ENCODE peak calls at places on chromosomes 11 and 22, in eight cellular contexts. One of them, this sample, is unnamed.

GRCh38 chr11:126113963-126114362 is 51.3 kb upstream of the CDON start:
- DNase-seq in pancreas: no peak
- DNase-seq in mucosa of descending colon: no peak
- DNase-seq in psoas muscle: no peak
- DNase-seq in heart left ventricle: no peak
- DNase-seq in choroid plexus epithelial cell: no peak
- DNase-seq in GM12864: no peak
- DNase-seq in right lobe of liver: no peak
- DNase-seq in this sample: no peak

GRCh38 chr11:95520361-95520760 is 269.2 kb downstream of the FAM76B start:
- DNase-seq in pancreas: no peak
- DNase-seq in mucosa of descending colon: no peak
- DNase-seq in psoas muscle: no peak
- DNase-seq in heart left ventricle: no peak
- DNase-seq in choroid plexus epithelial cell: no peak
- DNase-seq in GM12864: no peak
- DNase-seq in right lobe of liver: no peak
- DNase-seq in this sample: no peak

GRCh38 chr11:29481721-29482120 is 535.1 kb downstream of the KCNA4 start:
- DNase-seq in pancreas: no peak
- DNase-seq in mucosa of descending colon: no peak
- DNase-seq in psoas muscle: no peak
- DNase-seq in heart left ventricle: no peak
- DNase-seq in choroid plexus epithelial cell: no peak
- DNase-seq in GM12864: no peak
- DNase-seq in right lobe of liver: no peak
- DNase-seq in this sample: no peak

GRCh38 chr22:43976861-43977795 is 21.9 kb downstream of the SAMM50 start:
- DNase-seq in pancreas: no peak
- DNase-seq in mucosa of descending colon: no peak
- DNase-seq in psoas muscle: no peak
- DNase-seq in heart left ventricle: no peak
- DNase-seq in choroid plexus epithelial cell: no peak
- DNase-seq in GM12864: no peak
- DNase-seq in right lobe of liver: no peak
- DNase-seq in this sample: no peak

GRCh38 chr11:134067486-134067885 is 1.4 kb upstream of the JAM3 start:
- DNase-seq in pancreas: no peak
- DNase-seq in mucosa of descending colon: no peak
- DNase-seq in psoas muscle: no peak
- DNase-seq in heart left ventricle: no peak
- DNase-seq in choroid plexus epithelial cell: no peak
- DNase-seq in GM12864: no peak
- DNase-seq in right lobe of liver: no peak
- DNase-seq in this sample: no peak

GRCh38 chr22:24952837-24953293 is 349 bp downstream of the KIAA1671 start:
- DNase-seq in pancreas: no peak
- DNase-seq in mucosa of descending colon: no peak
- DNase-seq in psoas muscle: peak
- DNase-seq in heart left ventricle: no peak
- DNase-seq in choroid plexus epithelial cell: peak
- DNase-seq in GM12864: no peak
- DNase-seq in right lobe of liver: peak
- DNase-seq in this sample: peak

GRCh38 chr22:24028533-24028932 is 17.4 kb downstream of the CABIN1 start:
- DNase-seq in pancreas: no peak
- DNase-seq in mucosa of descending colon: no peak
- DNase-seq in psoas muscle: no peak
- DNase-seq in heart left ventricle: no peak
- DNase-seq in choroid plexus epithelial cell: no peak
- DNase-seq in GM12864: no peak
- DNase-seq in right lobe of liver: no peak
- DNase-seq in this sample: no peak

GRCh38 chr11:102115557-102115956 is 5.3 kb downstream of the YAP1 start:
- DNase-seq in pancreas: peak
- DNase-seq in mucosa of descending colon: no peak
- DNase-seq in psoas muscle: no peak
- DNase-seq in heart left ventricle: no peak
- DNase-seq in choroid plexus epithelial cell: peak
- DNase-seq in GM12864: no peak
- DNase-seq in right lobe of liver: no peak
- DNase-seq in this sample: peak

GRCh38 chr11:31355131-31355530 is 14.4 kb downstream of the DCDC1 start:
- DNase-seq in pancreas: no peak
- DNase-seq in mucosa of descending colon: no peak
- DNase-seq in psoas muscle: no peak
- DNase-seq in heart left ventricle: no peak
- DNase-seq in choroid plexus epithelial cell: peak
- DNase-seq in GM12864: no peak
- DNase-seq in right lobe of liver: no peak
- DNase-seq in this sample: peak

GRCh38 chr11:8604078-8604723 is 10.2 kb upstream of the STK33 start:
- DNase-seq in pancreas: peak
- DNase-seq in mucosa of descending colon: peak
- DNase-seq in psoas muscle: peak
- DNase-seq in heart left ventricle: no peak
- DNase-seq in choroid plexus epithelial cell: peak
- DNase-seq in GM12864: no peak
- DNase-seq in right lobe of liver: no peak
- DNase-seq in this sample: peak

GRCh38 chr11:110093407-110094297 is 460 bp downstream of the ZC3H12C start:
- DNase-seq in pancreas: peak
- DNase-seq in mucosa of descending colon: peak
- DNase-seq in psoas muscle: peak
- DNase-seq in heart left ventricle: peak
- DNase-seq in choroid plexus epithelial cell: peak
- DNase-seq in GM12864: no peak
- DNase-seq in right lobe of liver: peak
- DNase-seq in this sample: peak

GRCh38 chr22:26109686-26110315 is 59.5 kb upstream of the SEZ6L start:
- DNase-seq in pancreas: no peak
- DNase-seq in mucosa of descending colon: no peak
- DNase-seq in psoas muscle: no peak
- DNase-seq in heart left ventricle: no peak
- DNase-seq in choroid plexus epithelial cell: no peak
- DNase-seq in GM12864: no peak
- DNase-seq in right lobe of liver: no peak
- DNase-seq in this sample: no peak

DNA sequence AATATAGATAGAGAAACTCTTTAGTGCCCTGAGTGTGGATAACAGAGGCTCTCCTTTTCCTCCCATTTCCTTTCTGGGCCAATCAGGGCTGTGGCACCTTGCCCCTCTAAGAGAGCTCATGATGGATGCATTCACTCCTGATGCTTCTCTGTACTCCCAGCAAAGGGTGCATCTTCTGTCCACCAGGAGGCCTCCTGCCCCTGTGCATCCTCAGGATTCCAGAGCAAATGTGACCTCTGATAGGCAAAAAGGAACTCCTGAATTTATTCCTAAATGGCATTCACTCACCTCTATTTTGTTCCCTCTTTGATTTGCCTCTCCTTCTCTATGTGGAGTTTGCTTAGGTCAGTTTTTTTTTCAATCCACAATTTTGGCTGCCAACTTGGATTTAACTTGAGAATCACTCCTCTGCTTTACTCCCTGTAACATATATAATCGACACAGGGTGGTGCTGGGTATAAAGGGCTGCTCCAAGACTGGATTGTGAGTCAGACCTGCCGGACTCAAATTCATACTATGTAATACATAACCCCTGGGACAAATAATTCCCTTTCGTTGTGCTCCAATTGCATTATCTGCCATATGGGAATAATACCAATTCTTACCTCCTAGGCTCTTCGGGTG is 1.1 kb upstream of the MRGPRX4 start:
- DNase-seq in pancreas: no peak
- DNase-seq in mucosa of descending colon: no peak
- DNase-seq in psoas muscle: no peak
- DNase-seq in heart left ventricle: no peak
- DNase-seq in choroid plexus epithelial cell: peak
- DNase-seq in GM12864: no peak
- DNase-seq in right lobe of liver: peak
- DNase-seq in this sample: peak
- TF ChIP-seq CTCF in pancreas: no peak
- TF ChIP-seq CTCF in mucosa of descending colon: no peak
- TF ChIP-seq CTCF in psoas muscle: peak
- TF ChIP-seq CTCF in heart left ventricle: peak
- TF ChIP-seq CTCF in choroid plexus epithelial cell: peak
- TF ChIP-seq CTCF in GM12864: peak
- TF ChIP-seq CTCF in right lobe of liver: peak
- TF ChIP-seq CTCF in this sample: peak

GRCh38 chr11:106381895-106382294 is 304.4 kb downstream of the AASDHPPT start:
- DNase-seq in pancreas: no peak
- DNase-seq in mucosa of descending colon: no peak
- DNase-seq in psoas muscle: no peak
- DNase-seq in heart left ventricle: no peak
- DNase-seq in choroid plexus epithelial cell: no peak
- DNase-seq in GM12864: no peak
- DNase-seq in right lobe of liver: no peak
- DNase-seq in this sample: peak

GRCh38 chr11:106384429-106384828 is 307.0 kb downstream of the AASDHPPT start:
- DNase-seq in pancreas: no peak
- DNase-seq in mucosa of descending colon: no peak
- DNase-seq in psoas muscle: no peak
- DNase-seq in heart left ventricle: no peak
- DNase-seq in choroid plexus epithelial cell: no peak
- DNase-seq in GM12864: no peak
- DNase-seq in right lobe of liver: no peak
- DNase-seq in this sample: no peak

GRCh38 chr11:106379265-106379664 is 301.8 kb downstream of the AASDHPPT start:
- DNase-seq in pancreas: no peak
- DNase-seq in mucosa of descending colon: no peak
- DNase-seq in psoas muscle: no peak
- DNase-seq in heart left ventricle: no peak
- DNase-seq in choroid plexus epithelial cell: no peak
- DNase-seq in GM12864: no peak
- DNase-seq in right lobe of liver: no peak
- DNase-seq in this sample: no peak

GRCh38 chr11:106379712-106380111 is 302.2 kb downstream of the AASDHPPT start:
- DNase-seq in pancreas: no peak
- DNase-seq in mucosa of descending colon: no peak
- DNase-seq in psoas muscle: no peak
- DNase-seq in heart left ventricle: no peak
- DNase-seq in choroid plexus epithelial cell: no peak
- DNase-seq in GM12864: no peak
- DNase-seq in right lobe of liver: no peak
- DNase-seq in this sample: no peak

GRCh38 chr11:106378513-106379179 is 301.2 kb downstream of the AASDHPPT start:
- DNase-seq in pancreas: no peak
- DNase-seq in mucosa of descending colon: no peak
- DNase-seq in psoas muscle: no peak
- DNase-seq in heart left ventricle: no peak
- DNase-seq in choroid plexus epithelial cell: no peak
- DNase-seq in GM12864: no peak
- DNase-seq in right lobe of liver: no peak
- DNase-seq in this sample: no peak
- H3K4me3 ChIP-seq in pancreas: no peak
- H3K4me3 ChIP-seq in mucosa of descending colon: no peak
- H3K4me3 ChIP-seq in psoas muscle: no peak
- H3K4me3 ChIP-seq in heart left ventricle: no peak
- H3K4me3 ChIP-seq in choroid plexus epithelial cell: no peak
- H3K4me3 ChIP-seq in GM12864: no peak
- H3K4me3 ChIP-seq in right lobe of liver: no peak
- H3K4me3 ChIP-seq in this sample: no peak

DNA sequence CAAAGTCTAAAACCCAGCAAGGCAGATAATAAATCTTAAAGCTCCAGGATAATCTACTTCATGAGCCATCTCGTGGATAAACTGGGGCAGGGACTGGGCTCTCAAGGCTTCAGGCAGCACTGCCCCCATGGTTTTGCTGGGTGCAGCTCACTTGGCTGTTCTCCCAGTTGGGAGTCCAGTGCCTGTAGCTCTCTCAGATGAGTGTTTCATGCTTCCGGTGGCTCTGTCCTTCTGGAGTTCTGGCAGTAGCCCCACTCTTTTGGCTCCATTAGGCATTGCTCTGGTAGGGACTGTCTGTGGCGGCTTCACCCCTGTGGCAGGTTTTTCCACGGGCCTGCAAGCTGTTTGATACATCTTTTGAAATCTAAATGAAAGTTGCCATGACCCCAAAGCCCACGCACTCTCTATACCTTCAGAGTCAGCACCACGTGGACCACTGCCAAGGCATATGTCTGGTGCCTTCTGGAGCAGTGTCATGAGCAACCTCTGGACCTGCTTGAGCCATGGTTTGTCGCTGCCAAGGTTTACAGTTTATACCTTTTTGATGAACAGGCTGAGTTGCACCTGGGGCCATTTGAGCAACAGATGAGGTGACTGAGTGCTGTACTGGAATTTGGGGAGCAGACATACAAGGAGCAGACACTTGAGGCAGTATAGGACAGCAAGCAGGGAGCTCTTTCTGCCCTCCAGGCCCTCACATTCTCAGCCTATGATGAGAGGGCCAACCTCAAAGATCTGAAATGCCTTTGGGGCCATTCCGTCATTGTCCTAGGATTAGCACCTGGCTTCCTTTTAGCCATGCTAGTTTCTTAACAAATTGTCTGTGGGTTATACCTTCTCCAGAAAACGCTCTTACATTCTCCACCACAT is 48.6 kb downstream of the MTNR1B start:
- DNase-seq in pancreas: no peak
- DNase-seq in mucosa of descending colon: no peak
- DNase-seq in psoas muscle: no peak
- DNase-seq in heart left ventricle: no peak
- DNase-seq in choroid plexus epithelial cell: peak
- DNase-seq in GM12864: no peak
- DNase-seq in right lobe of liver: no peak
- DNase-seq in this sample: peak
- TF ChIP-seq CTCF in pancreas: no peak
- TF ChIP-seq CTCF in mucosa of descending colon: no peak
- TF ChIP-seq CTCF in psoas muscle: no peak
- TF ChIP-seq CTCF in heart left ventricle: no peak
- TF ChIP-seq CTCF in choroid plexus epithelial cell: peak
- TF ChIP-seq CTCF in GM12864: no peak
- TF ChIP-seq CTCF in right lobe of liver: no peak
- TF ChIP-seq CTCF in this sample: peak

DNA sequence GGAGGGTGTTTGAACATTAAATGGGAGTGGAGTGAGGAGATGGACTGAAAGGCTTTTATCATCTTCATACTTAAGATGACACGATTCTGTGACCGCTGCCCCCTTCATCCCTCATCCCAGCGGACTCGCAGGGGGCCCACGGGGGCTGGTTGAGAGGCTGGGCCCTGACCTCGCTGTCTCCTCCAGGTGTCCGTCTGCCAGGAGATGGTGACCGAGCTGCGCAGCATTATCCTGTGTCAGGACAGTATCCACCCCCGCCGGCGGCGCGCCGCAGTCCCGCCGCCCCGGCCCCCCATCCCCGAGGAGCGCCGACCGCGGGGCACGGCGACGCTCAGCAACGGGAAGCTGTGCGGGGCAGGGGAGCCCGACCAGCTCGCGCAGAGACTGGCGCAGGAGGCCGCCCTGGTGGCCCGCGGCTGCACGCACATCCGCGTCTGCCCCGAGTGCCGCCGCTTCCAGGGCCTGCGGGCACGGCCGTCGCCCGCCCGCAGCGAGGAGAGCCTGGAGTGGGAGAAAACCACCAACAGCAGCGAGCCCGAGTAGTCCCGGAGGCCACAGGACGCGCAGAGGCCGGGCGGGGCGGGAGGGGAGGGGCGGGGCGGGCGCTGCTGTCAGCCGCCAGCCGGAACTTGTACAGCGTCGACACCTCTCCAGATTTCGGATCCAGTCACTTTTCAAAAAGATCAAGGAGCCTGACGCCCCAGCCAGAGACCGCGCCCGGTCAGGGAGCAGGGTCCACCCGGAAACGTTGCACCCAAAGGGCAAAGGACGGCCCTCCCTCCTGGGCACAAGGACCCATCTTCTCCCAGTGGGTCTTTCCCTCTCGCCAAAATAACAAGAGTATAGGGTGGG is 38.0 kb upstream of the TBCEL start:
- DNase-seq in pancreas: peak
- DNase-seq in mucosa of descending colon: peak
- DNase-seq in psoas muscle: peak
- DNase-seq in heart left ventricle: peak
- DNase-seq in choroid plexus epithelial cell: peak
- DNase-seq in GM12864: no peak
- DNase-seq in right lobe of liver: peak
- DNase-seq in this sample: peak
- H3K4me3 ChIP-seq in pancreas: peak
- H3K4me3 ChIP-seq in mucosa of descending colon: no peak
- H3K4me3 ChIP-seq in psoas muscle: peak
- H3K4me3 ChIP-seq in heart left ventricle: peak
- H3K4me3 ChIP-seq in choroid plexus epithelial cell: peak
- H3K4me3 ChIP-seq in GM12864: peak
- H3K4me3 ChIP-seq in right lobe of liver: peak
- H3K4me3 ChIP-seq in this sample: peak